ENCODE peak calls at places on chromosome 3, in four cellular contexts. H is heart right ventricle, K is fibroblast of the conjunctiva, Z is anterior cingulate cortex. U is an unnamed sample.

GRCh38 chr3:108378153-108378951 is 82.0 kb downstream of the HHLA2 start:
- DNase-seq in K (no peak), Z (no peak), H (no peak), U (no peak)

GRCh38 chr3:56383092-56383491 is 85.2 kb downstream of the ERC2 start:
- DNase-seq in H (no peak), Z (no peak), K (no peak), U (no peak)

GRCh38 chr3:43036621-43037331 is 57.7 kb downstream of the GASK1A start:
- DNase-seq in Z (no peak), H (no peak), K (no peak), U (no peak)

GRCh38 chr3:51718547-51719412 is 11.9 kb downstream of the GRM2 start:
- DNase-seq in H (peak; percentile 44), K (peak; percentile 18), Z (no peak), U (no peak)

GRCh38 chr3:27976933-27977332 is 254.8 kb upstream of the EOMES start:
- DNase-seq in K (peak; percentile 14), H (no peak), Z (no peak), U (peak; percentile 11)

GRCh38 chr3:57896691-57897090 is 111.5 kb upstream of the FLNB start:
- DNase-seq in Z (no peak), H (no peak), K (no peak), U (no peak)

GRCh38 chr3:195224156-195224979 is 46.6 kb downstream of the XXYLT1 start:
- DNase-seq in H (no peak), Z (no peak), K (no peak), U (no peak)

GRCh38 chr3:196134691-196135090 is 52.8 kb upstream of the TFRC start:
- DNase-seq in H (no peak), Z (no peak), K (no peak), U (no peak)

GRCh38 chr3:171933441-171933840 is 90.3 kb downstream of the TMEM212 start:
- DNase-seq in Z (no peak), H (no peak), K (no peak), U (no peak)

U was measured in retinal pigment epithelial cell.